ENCODE peak calls at places on chromosomes 11 and 22, in six cellular contexts. I is mammary epithelial cell; D is stimulated activated CD4-positive, alpha-beta T cell treated with anti-CD3 and anti-CD28 coated beads, Interleukin-4, amount 100 ng/mL, for 48 hours; X is fibroblast of pulmonary artery; L is endothelial cell; J is Caco-2. E is an unnamed sample.

GRCh38 chr11:35185696-35186095 is 46.7 kb downstream of the CD44 start:
- DNase-seq in I (no peak), D (no peak), X (peak), L (no peak), J (no peak), E (peak)

GRCh38 chr11:124460459-124460858 is 15.0 kb upstream of the OR8B8 start:
- DNase-seq in I (no peak), D (no peak), X (no peak), L (no peak), J (no peak), E (no peak)

GRCh38 chr11:79672786-79673185 is 232.0 kb upstream of the TENM4 start:
- DNase-seq in I (no peak), D (no peak), X (no peak), L (no peak), J (no peak), E (no peak)

GRCh38 chr11:70524096-70524922 is 126.0 kb downstream of the CTTN start:
- DNase-seq in I (no peak), D (no peak), X (no peak), L (no peak), J (no peak), E (no peak)

GRCh38 chr11:65390099-65390941 is 3.9 kb downstream of the FRMD8 start:
- DNase-seq in I (peak), D (no peak), X (peak), L (no peak), J (no peak), E (no peak)

GRCh38 chr11:134478611-134479010 is 66.6 kb upstream of the B3GAT1 start:
- DNase-seq in I (no peak), D (no peak), X (no peak), L (no peak), J (no peak), E (no peak)

GRCh38 chr11:662689-663274 is 25.7 kb downstream of the DRD4 start:
- DNase-seq in I (peak), D (peak), X (peak), L (peak), J (no peak), E (peak)

GRCh38 chr11:12163181-12163841 is 52.9 kb downstream of the MICAL2 start:
- DNase-seq in I (peak), D (no peak), X (peak), L (no peak), J (no peak), E (no peak)

GRCh38 chr11:34358666-34359547 is 1.1 kb upstream of the ABTB2 start:
- DNase-seq in I (peak), D (peak), X (peak), L (peak), J (peak), E (peak)

GRCh38 chr11:59773082-59773438 is 17.9 kb downstream of the STX3 start:
- DNase-seq in I (no peak), D (no peak), X (no peak), L (no peak), J (no peak), E (no peak)

GRCh38 chr11:107590460-107591097 is 368 bp upstream of the ELMOD1 start:
- DNase-seq in I (no peak), D (no peak), X (no peak), L (no peak), J (no peak), E (no peak)

GRCh38 chr22:46761017-46761416 is 1.4 kb upstream of the TBC1D22A start:
- DNase-seq in I (no peak), D (no peak), X (no peak), L (no peak), J (no peak), E (no peak)

GRCh38 chr11:121248496-121248895 is 44.1 kb upstream of the SC5D start:
- DNase-seq in I (peak), D (no peak), X (no peak), L (no peak), J (no peak), E (no peak)

GRCh38 chr22:49017769-49018330 is 809.8 kb downstream of the BRD1 start:
- DNase-seq in I (no peak), D (no peak), X (no peak), L (no peak), J (no peak), E (no peak)

GRCh38 chr11:104000798-104001197 is 35.6 kb upstream of the DDI1 start:
- DNase-seq in I (no peak), D (no peak), X (peak), L (no peak), J (no peak), E (peak)

GRCh38 chr11:118012083-118012669 is 26.0 kb downstream of the IL10RA start:
- DNase-seq in I (peak), D (no peak), X (no peak), L (no peak), J (no peak), E (no peak)

GRCh38 chr11:30549565-30549964 is 36.6 kb downstream of the MPPED2 start:
- DNase-seq in I (no peak), D (no peak), X (no peak), L (no peak), J (no peak), E (no peak)

GRCh38 chr11:108160970-108161566 is 39.7 kb downstream of the ACAT1 start:
- DNase-seq in I (no peak), D (no peak), X (no peak), L (no peak), J (no peak), E (no peak)

GRCh38 chr22:36419912-36420882 is 32.4 kb upstream of the MYH9 start:
- DNase-seq in I (no peak), D (no peak), X (no peak), L (no peak), J (peak), E (no peak)

GRCh38 chr11:44846852-44847251 is 103.8 kb downstream of the TP53I11 start:
- DNase-seq in I (no peak), D (no peak), X (no peak), L (no peak), J (no peak), E (no peak)

GRCh38 chr22:29385748-29386147 is 2.6 kb downstream of the AP1B1 start:
- DNase-seq in I (no peak), D (no peak), X (no peak), L (no peak), J (no peak), E (no peak)

GRCh38 chr11:33635161-33635560 is 65.5 kb downstream of the C11orf91 start:
- DNase-seq in I (peak), D (no peak), X (peak), L (no peak), J (no peak), E (peak)

GRCh38 chr22:37148742-37149665 is 712 bp downstream of the IL2RB start:
- DNase-seq in I (no peak), D (no peak), X (no peak), L (no peak), J (no peak), E (no peak)

GRCh38 chr22:38781033-38781432 is 12.9 kb downstream of the DNAL4 start:
- DNase-seq in I (no peak), D (no peak), X (no peak), L (no peak), J (no peak), E (no peak)

GRCh38 chr11:92759571-92760214 is 209.8 kb upstream of the MTNR1B start:
- DNase-seq in I (no peak), D (no peak), X (no peak), L (no peak), J (no peak), E (no peak)

GRCh38 chr11:101738494-101738893 is 154.7 kb upstream of the TRPC6 start:
- DNase-seq in I (no peak), D (no peak), X (no peak), L (no peak), J (no peak), E (no peak)

GRCh38 chr11:69414773-69415187 is 66.7 kb upstream of the LINC01488 start:
- DNase-seq in I (no peak), D (no peak), X (no peak), L (no peak), J (no peak), E (no peak)

GRCh38 chr11:10272132-10272531 is 21.9 kb downstream of the SBF2 start:
- DNase-seq in I (peak), D (no peak), X (no peak), L (no peak), J (no peak), E (no peak)

GRCh38 chr11:114354076-114354475 is 46.2 kb downstream of the C11orf71 start:
- DNase-seq in I (peak), D (no peak), X (peak), L (no peak), J (no peak), E (peak)

GRCh38 chr11:11016123-11016522 is 158.3 kb upstream of the ZBED5 start:
- DNase-seq in I (peak), D (no peak), X (peak), L (no peak), J (peak), E (no peak)

GRCh38 chr11:9701799-9702198 is 37.9 kb downstream of the SWAP70 start:
- DNase-seq in I (no peak), D (no peak), X (no peak), L (no peak), J (no peak), E (peak)

GRCh38 chr11:11862995-11863394 is 21.2 kb downstream of the USP47 start:
- DNase-seq in I (no peak), D (no peak), X (no peak), L (no peak), J (no peak), E (no peak)

GRCh38 chr11:130313383-130314183 is 1.1 kb downstream of the ZBTB44 start:
- DNase-seq in I (peak), D (no peak), X (peak), L (no peak), J (no peak), E (peak)

GRCh38 chr11:129018991-129019390 is 76.3 kb upstream of the TP53AIP1 start:
- DNase-seq in I (no peak), D (no peak), X (no peak), L (no peak), J (no peak), E (no peak)

GRCh38 chr22:39097098-39098020 is at the start of gene APOBEC3H:
- DNase-seq in I (peak), D (no peak), X (no peak), L (no peak), J (no peak), E (no peak)

GRCh38 chr11:119910056-119910455 is 181.1 kb upstream of the NECTIN1 start:
- DNase-seq in I (no peak), D (no peak), X (no peak), L (no peak), J (no peak), E (no peak)

GRCh38 chr11:35859311-35859710 is 84.6 kb upstream of the LDLRAD3 start:
- DNase-seq in I (peak), D (no peak), X (peak), L (no peak), J (no peak), E (no peak)

GRCh38 chr11:16879690-16880089 is 134.5 kb downstream of the PLEKHA7 start:
- DNase-seq in I (no peak), D (no peak), X (no peak), L (no peak), J (no peak), E (no peak)

GRCh38 chr22:38139901-38140300 is 29.4 kb upstream of the BAIAP2L2 start:
- DNase-seq in I (no peak), D (no peak), X (no peak), L (no peak), J (no peak), E (no peak)

GRCh38 chr22:18066181-18066859 is 11.5 kb upstream of the PEX26 start:
- DNase-seq in I (no peak), D (no peak), X (no peak), L (no peak), J (no peak), E (no peak)

E was measured in fibroblast of the aortic adventitia.